ENCODE peak calls at places on chromosome 19, in nine cellular contexts. One of them, this sample, is unnamed.

GRCh38 chr19:38684078-38684861 is 36.8 kb downstream of the ACTN4 start:
- DNase-seq in B cell: no peak
- DNase-seq in CD8-positive, alpha-beta T cell: no peak
- DNase-seq in AG09309: peak
- DNase-seq in RWPE1: peak
- DNase-seq in thyroid gland: peak
- DNase-seq in foreskin fibroblast: peak
- DNase-seq in neural progenitor cell: no peak
- DNase-seq in left ventricle myocardium inferior: peak
- DNase-seq in this sample: no peak

GRCh38 chr19:47230122-47230920 is 678 bp downstream of the BBC3 start:
- DNase-seq in B cell: peak
- DNase-seq in CD8-positive, alpha-beta T cell: peak
- DNase-seq in AG09309: no peak
- DNase-seq in RWPE1: peak
- DNase-seq in thyroid gland: peak
- DNase-seq in foreskin fibroblast: peak
- DNase-seq in neural progenitor cell: peak
- DNase-seq in left ventricle myocardium inferior: peak
- DNase-seq in this sample: peak

GRCh38 chr19:2540646-2541454 is 64.9 kb downstream of the GADD45B start:
- DNase-seq in B cell: no peak
- DNase-seq in CD8-positive, alpha-beta T cell: no peak
- DNase-seq in AG09309: peak
- DNase-seq in RWPE1: peak
- DNase-seq in thyroid gland: peak
- DNase-seq in foreskin fibroblast: peak
- DNase-seq in neural progenitor cell: peak
- DNase-seq in left ventricle myocardium inferior: peak
- DNase-seq in this sample: peak

GRCh38 chr19:29106353-29106885 is 106.5 kb downstream of the UQCRFS1 start:
- DNase-seq in B cell: no peak
- DNase-seq in CD8-positive, alpha-beta T cell: no peak
- DNase-seq in AG09309: no peak
- DNase-seq in RWPE1: no peak
- DNase-seq in thyroid gland: no peak
- DNase-seq in foreskin fibroblast: no peak
- DNase-seq in neural progenitor cell: no peak
- DNase-seq in left ventricle myocardium inferior: no peak
- DNase-seq in this sample: no peak

GRCh38 chr19:5403968-5404640 is 51.1 kb upstream of the ZNRF4 start:
- DNase-seq in B cell: no peak
- DNase-seq in CD8-positive, alpha-beta T cell: peak
- DNase-seq in AG09309: peak
- DNase-seq in RWPE1: peak
- DNase-seq in thyroid gland: peak
- DNase-seq in foreskin fibroblast: peak
- DNase-seq in neural progenitor cell: peak
- DNase-seq in left ventricle myocardium inferior: peak
- DNase-seq in this sample: peak

GRCh38 chr19:38263696-38264485 is 482 bp upstream of the SPINT2 start:
- DNase-seq in B cell: peak
- DNase-seq in CD8-positive, alpha-beta T cell: peak
- DNase-seq in AG09309: no peak
- DNase-seq in RWPE1: peak
- DNase-seq in thyroid gland: peak
- DNase-seq in foreskin fibroblast: peak
- DNase-seq in neural progenitor cell: no peak
- DNase-seq in left ventricle myocardium inferior: no peak
- DNase-seq in this sample: no peak

GRCh38 chr19:576768-577438 is 4.5 kb downstream of the BSG start:
- DNase-seq in B cell: no peak
- DNase-seq in CD8-positive, alpha-beta T cell: no peak
- DNase-seq in AG09309: no peak
- DNase-seq in RWPE1: no peak
- DNase-seq in thyroid gland: no peak
- DNase-seq in foreskin fibroblast: no peak
- DNase-seq in neural progenitor cell: no peak
- DNase-seq in left ventricle myocardium inferior: no peak
- DNase-seq in this sample: no peak

GRCh38 chr19:28940751-28941500 is 272.0 kb downstream of the UQCRFS1 start:
- DNase-seq in B cell: no peak
- DNase-seq in CD8-positive, alpha-beta T cell: no peak
- DNase-seq in AG09309: peak
- DNase-seq in RWPE1: no peak
- DNase-seq in thyroid gland: no peak
- DNase-seq in foreskin fibroblast: peak
- DNase-seq in neural progenitor cell: no peak
- DNase-seq in left ventricle myocardium inferior: no peak
- DNase-seq in this sample: no peak

GRCh38 chr19:5677597-5677996 is 2.7 kb downstream of the MICOS13 start:
- DNase-seq in B cell: no peak
- DNase-seq in CD8-positive, alpha-beta T cell: no peak
- DNase-seq in AG09309: no peak
- DNase-seq in RWPE1: no peak
- DNase-seq in thyroid gland: no peak
- DNase-seq in foreskin fibroblast: no peak
- DNase-seq in neural progenitor cell: no peak
- DNase-seq in left ventricle myocardium inferior: no peak
- DNase-seq in this sample: no peak

GRCh38 chr19:50562996-50563395 is 5.2 kb downstream of the LRRC4B start:
- DNase-seq in B cell: no peak
- DNase-seq in CD8-positive, alpha-beta T cell: no peak
- DNase-seq in AG09309: no peak
- DNase-seq in RWPE1: no peak
- DNase-seq in thyroid gland: no peak
- DNase-seq in foreskin fibroblast: no peak
- DNase-seq in neural progenitor cell: no peak
- DNase-seq in left ventricle myocardium inferior: no peak
- DNase-seq in this sample: no peak

GRCh38 chr19:30236587-30236986 is 135.6 kb upstream of the ZNF536 start:
- DNase-seq in B cell: no peak
- DNase-seq in CD8-positive, alpha-beta T cell: no peak
- DNase-seq in AG09309: no peak
- DNase-seq in RWPE1: no peak
- DNase-seq in thyroid gland: no peak
- DNase-seq in foreskin fibroblast: no peak
- DNase-seq in neural progenitor cell: no peak
- DNase-seq in left ventricle myocardium inferior: no peak
- DNase-seq in this sample: no peak

GRCh38 chr19:51830263-51830662 is 35.3 kb downstream of the FPR3 start:
- DNase-seq in B cell: no peak
- DNase-seq in CD8-positive, alpha-beta T cell: no peak
- DNase-seq in AG09309: no peak
- DNase-seq in RWPE1: no peak
- DNase-seq in thyroid gland: no peak
- DNase-seq in foreskin fibroblast: no peak
- DNase-seq in neural progenitor cell: no peak
- DNase-seq in left ventricle myocardium inferior: no peak
- DNase-seq in this sample: no peak
- TF ChIP-seq CTCF in B cell: no peak
- TF ChIP-seq CTCF in CD8-positive, alpha-beta T cell: no peak
- TF ChIP-seq CTCF in AG09309: no peak
- TF ChIP-seq CTCF in RWPE1: peak
- TF ChIP-seq CTCF in thyroid gland: no peak
- TF ChIP-seq CTCF in foreskin fibroblast: no peak
- TF ChIP-seq CTCF in neural progenitor cell: no peak
- TF ChIP-seq CTCF in left ventricle myocardium inferior: peak
- TF ChIP-seq CTCF in this sample: no peak

GRCh38 chr19:11105014-11105636 is 15.9 kb downstream of the LDLR start:
- DNase-seq in B cell: no peak
- DNase-seq in CD8-positive, alpha-beta T cell: no peak
- DNase-seq in AG09309: no peak
- DNase-seq in RWPE1: no peak
- DNase-seq in thyroid gland: no peak
- DNase-seq in foreskin fibroblast: no peak
- DNase-seq in neural progenitor cell: no peak
- DNase-seq in left ventricle myocardium inferior: no peak
- DNase-seq in this sample: no peak
- TF ChIP-seq CTCF in B cell: no peak
- TF ChIP-seq CTCF in CD8-positive, alpha-beta T cell: no peak
- TF ChIP-seq CTCF in AG09309: no peak
- TF ChIP-seq CTCF in RWPE1: no peak
- TF ChIP-seq CTCF in thyroid gland: no peak
- TF ChIP-seq CTCF in foreskin fibroblast: no peak
- TF ChIP-seq CTCF in neural progenitor cell: no peak
- TF ChIP-seq CTCF in left ventricle myocardium inferior: no peak
- TF ChIP-seq CTCF in this sample: no peak

DNA sequence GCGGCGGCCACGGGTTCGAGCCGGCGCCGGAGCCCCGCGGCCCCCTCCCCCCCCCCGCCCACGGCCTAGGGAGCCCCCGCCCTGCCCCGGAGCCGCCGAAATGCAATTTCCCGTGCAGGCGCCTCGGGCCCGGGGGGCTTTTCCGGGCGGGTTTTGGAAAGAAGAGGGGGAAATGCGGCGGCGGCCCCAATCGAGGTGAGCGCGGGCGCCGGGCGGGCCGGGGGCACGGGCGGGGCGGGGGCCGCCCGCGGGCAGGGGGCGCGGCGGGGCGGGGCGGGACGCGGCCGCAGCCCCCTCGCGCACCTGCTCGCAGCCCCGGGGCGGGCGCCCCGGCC is 11.7 kb upstream of the NANOS3 start:
- DNase-seq in B cell: peak
- DNase-seq in CD8-positive, alpha-beta T cell: no peak
- DNase-seq in AG09309: no peak
- DNase-seq in RWPE1: no peak
- DNase-seq in thyroid gland: no peak
- DNase-seq in foreskin fibroblast: no peak
- DNase-seq in neural progenitor cell: no peak
- DNase-seq in left ventricle myocardium inferior: no peak
- DNase-seq in this sample: no peak
- TF ChIP-seq CTCF in B cell: no peak
- TF ChIP-seq CTCF in CD8-positive, alpha-beta T cell: no peak
- TF ChIP-seq CTCF in AG09309: no peak
- TF ChIP-seq CTCF in RWPE1: no peak
- TF ChIP-seq CTCF in thyroid gland: no peak
- TF ChIP-seq CTCF in foreskin fibroblast: no peak
- TF ChIP-seq CTCF in neural progenitor cell: no peak
- TF ChIP-seq CTCF in left ventricle myocardium inferior: no peak
- TF ChIP-seq CTCF in this sample: no peak

DNA sequence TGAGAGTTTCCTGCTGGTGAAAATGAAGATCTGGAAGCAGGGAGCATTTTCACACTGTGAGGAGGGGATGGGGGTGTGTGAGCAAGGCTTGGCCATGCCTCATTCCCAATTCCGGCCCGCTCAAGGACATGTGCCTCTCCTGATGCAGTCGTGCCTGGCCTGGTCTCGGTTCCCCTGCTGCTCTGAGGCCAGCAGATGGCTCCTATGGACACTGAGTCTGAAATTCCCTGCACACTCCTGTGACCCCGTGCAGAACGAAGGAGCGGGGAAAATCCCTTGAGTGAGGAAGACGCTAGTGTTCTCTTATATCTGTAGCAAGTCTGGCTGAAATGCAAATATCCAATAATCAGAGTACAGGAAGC is 363 bp upstream of the ZNF763 start:
- DNase-seq in B cell: no peak
- DNase-seq in CD8-positive, alpha-beta T cell: no peak
- DNase-seq in AG09309: no peak
- DNase-seq in RWPE1: no peak
- DNase-seq in thyroid gland: no peak
- DNase-seq in foreskin fibroblast: no peak
- DNase-seq in neural progenitor cell: no peak
- DNase-seq in left ventricle myocardium inferior: peak
- DNase-seq in this sample: no peak
- TF ChIP-seq CTCF in B cell: no peak
- TF ChIP-seq CTCF in CD8-positive, alpha-beta T cell: no peak
- TF ChIP-seq CTCF in AG09309: peak
- TF ChIP-seq CTCF in RWPE1: no peak
- TF ChIP-seq CTCF in thyroid gland: peak
- TF ChIP-seq CTCF in foreskin fibroblast: peak
- TF ChIP-seq CTCF in neural progenitor cell: peak
- TF ChIP-seq CTCF in left ventricle myocardium inferior: no peak
- TF ChIP-seq CTCF in this sample: peak

GRCh38 chr19:41352609-41353465 is 885 bp downstream of the TGFB1 start:
- DNase-seq in B cell: peak
- DNase-seq in CD8-positive, alpha-beta T cell: peak
- DNase-seq in AG09309: no peak
- DNase-seq in RWPE1: peak
- DNase-seq in thyroid gland: peak
- DNase-seq in foreskin fibroblast: peak
- DNase-seq in neural progenitor cell: peak
- DNase-seq in left ventricle myocardium inferior: peak
- DNase-seq in this sample: peak
- TF ChIP-seq CTCF in B cell: peak
- TF ChIP-seq CTCF in CD8-positive, alpha-beta T cell: peak
- TF ChIP-seq CTCF in AG09309: peak
- TF ChIP-seq CTCF in RWPE1: peak
- TF ChIP-seq CTCF in thyroid gland: no peak
- TF ChIP-seq CTCF in foreskin fibroblast: peak
- TF ChIP-seq CTCF in neural progenitor cell: peak
- TF ChIP-seq CTCF in left ventricle myocardium inferior: peak
- TF ChIP-seq CTCF in this sample: peak

DNA sequence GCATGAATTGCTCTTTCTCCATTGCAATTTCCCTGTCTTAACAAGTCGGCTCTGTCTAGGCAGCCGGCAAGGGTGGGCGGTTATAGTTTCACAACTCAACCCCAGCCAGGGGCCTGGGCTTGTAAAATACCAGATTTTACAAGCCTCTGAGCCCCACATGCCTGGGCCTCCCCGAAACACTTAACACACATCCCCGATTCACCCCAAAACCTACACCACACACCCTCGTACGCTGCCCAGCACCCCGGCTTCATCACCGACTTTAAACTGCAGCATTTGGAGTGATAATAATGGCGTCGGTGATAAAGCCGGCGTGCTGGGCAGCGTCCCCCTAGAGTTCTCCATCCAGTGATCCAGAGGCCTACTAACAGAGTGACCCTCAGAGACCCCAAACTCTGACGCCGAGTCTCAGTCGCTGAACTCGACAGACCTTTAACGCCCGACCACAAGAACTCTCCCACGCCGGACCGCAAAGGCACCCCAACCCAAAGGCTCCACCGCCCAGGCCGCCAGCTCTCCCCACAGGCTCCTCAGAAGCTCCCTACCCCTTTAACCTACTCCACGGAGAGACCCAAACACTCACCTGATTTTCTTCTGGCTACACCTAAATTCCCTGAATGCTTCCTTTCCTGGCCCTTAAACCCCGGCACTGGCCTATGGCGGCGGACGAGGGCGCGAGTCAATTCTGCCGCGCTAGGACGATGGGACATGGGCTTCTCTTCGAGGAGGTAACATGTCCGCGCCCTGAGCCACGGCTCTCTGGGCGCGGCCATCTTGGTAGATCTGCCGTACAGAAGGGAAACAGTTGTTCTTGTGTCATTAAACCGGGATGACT is at the start of gene ZNF649:
- DNase-seq in B cell: peak
- DNase-seq in CD8-positive, alpha-beta T cell: peak
- DNase-seq in AG09309: peak
- DNase-seq in RWPE1: peak
- DNase-seq in thyroid gland: peak
- DNase-seq in foreskin fibroblast: peak
- DNase-seq in neural progenitor cell: peak
- DNase-seq in left ventricle myocardium inferior: peak
- DNase-seq in this sample: peak
- TF ChIP-seq CTCF in B cell: no peak
- TF ChIP-seq CTCF in CD8-positive, alpha-beta T cell: no peak
- TF ChIP-seq CTCF in AG09309: no peak
- TF ChIP-seq CTCF in RWPE1: no peak
- TF ChIP-seq CTCF in thyroid gland: no peak
- TF ChIP-seq CTCF in foreskin fibroblast: peak
- TF ChIP-seq CTCF in neural progenitor cell: no peak
- TF ChIP-seq CTCF in left ventricle myocardium inferior: peak
- TF ChIP-seq CTCF in this sample: no peak